ENCODE peak calls at places on chromosomes 4 and X, in ten cellular contexts. T is A549, B is stomach, N is ovary, H is SK-N-SH, M is HepG2, Q is esophagus muscularis mucosa, S is upper lobe of left lung, U is tibial nerve, Y is GM12878. P is an unnamed sample.

GRCh38 chrX:67044029-67044653 is 405.3 kb upstream of the EDA2R start:
- DNase-seq in T (no peak), B (peak), N (no peak), H (no peak), M (no peak), Q (no peak), S (no peak), U (no peak), Y (no peak), P (no peak)

GRCh38 chr4:46937493-46937892 is 28.4 kb upstream of the COX7B2 start:
- DNase-seq in T (no peak), B (no peak), N (no peak), H (no peak), M (no peak), Q (no peak), S (no peak), U (no peak), Y (no peak), P (no peak)

GRCh38 chrX:31547416-31547815 is 475.6 kb upstream of the FTHL17 start:
- DNase-seq in T (no peak), B (no peak), N (no peak), H (no peak), M (no peak), Q (no peak), S (no peak), U (no peak), Y (no peak), P (no peak)

GRCh38 chr4:114180481-114180880 is 201.0 kb upstream of the ARSJ start:
- DNase-seq in T (peak), B (no peak), N (peak), H (no peak), M (peak), Q (no peak), S (peak), U (peak), Y (no peak), P (no peak)

GRCh38 chr4:156723951-156724668 is 247.5 kb downstream of the PDGFC start:
- DNase-seq in T (no peak), B (peak), N (no peak), H (no peak), M (peak), Q (no peak), S (no peak), U (no peak), Y (no peak), P (peak)

GRCh38 chr4:113835005-113835404 is 73.5 kb upstream of the CAMK2D start:
- DNase-seq in T (no peak), B (no peak), N (no peak), H (no peak), M (no peak), Q (no peak), S (no peak), U (no peak), Y (no peak), P (no peak)

GRCh38 chr4:82467442-82467841 is 37.1 kb downstream of the ENOPH1 start:
- DNase-seq in T (no peak), B (no peak), N (no peak), H (no peak), M (peak), Q (no peak), S (no peak), U (no peak), Y (no peak), P (no peak)

GRCh38 chr4:107896158-107896645 is 35.1 kb upstream of the CYP2U1 start:
- DNase-seq in T (peak), B (no peak), N (no peak), H (no peak), M (peak), Q (no peak), S (peak), U (no peak), Y (no peak), P (no peak)

GRCh38 chrX:140090800-140091275 is 125.5 kb upstream of the CXorf66 start:
- DNase-seq in T (no peak), B (no peak), N (no peak), H (no peak), M (no peak), Q (no peak), S (no peak), U (no peak), Y (no peak), P (no peak)

GRCh38 chr4:56622176-56622575 is 58.9 kb downstream of the HOPX start:
- DNase-seq in T (no peak), B (no peak), N (no peak), H (no peak), M (no peak), Q (no peak), S (no peak), U (no peak), Y (no peak), P (no peak)

GRCh38 chr4:100022792-100023222 is 72.7 kb upstream of the H2AZ1 start:
- DNase-seq in T (no peak), B (no peak), N (no peak), H (peak), M (no peak), Q (no peak), S (no peak), U (no peak), Y (no peak), P (no peak)

GRCh38 chr4:113700602-113701150 is 60.9 kb downstream of the CAMK2D start:
- DNase-seq in T (no peak), B (no peak), N (no peak), H (no peak), M (no peak), Q (no peak), S (no peak), U (no peak), Y (no peak), P (no peak)

GRCh38 chr4:174365018-174365587 is 81.4 kb downstream of the CEP44 start:
- DNase-seq in T (peak), B (no peak), N (no peak), H (peak), M (peak), Q (no peak), S (no peak), U (no peak), Y (no peak), P (no peak)

GRCh38 chr4:6200011-6200921 is at the start of gene JAKMIP1:
- DNase-seq in T (peak), B (peak), N (peak), H (peak), M (peak), Q (no peak), S (peak), U (peak), Y (no peak), P (peak)

GRCh38 chr4:2417765-2418651 is at the start of gene ZFYVE28:
- DNase-seq in T (peak), B (no peak), N (no peak), H (no peak), M (no peak), Q (no peak), S (no peak), U (no peak), Y (no peak), P (no peak)

GRCh38 chr4:95572304-95572991 is 23.7 kb upstream of the UNC5C start:
- DNase-seq in T (no peak), B (peak), N (no peak), H (no peak), M (no peak), Q (no peak), S (no peak), U (peak), Y (no peak), P (peak)

GRCh38 chr4:170014359-170015008 is 11.7 kb downstream of the MFAP3L start:
- DNase-seq in T (no peak), B (no peak), N (peak), H (peak), M (no peak), Q (peak), S (no peak), U (no peak), Y (no peak), P (no peak)

GRCh38 chr4:75800972-75801371 is 76.6 kb downstream of the USO1 start:
- DNase-seq in T (no peak), B (no peak), N (no peak), H (no peak), M (no peak), Q (no peak), S (no peak), U (no peak), Y (no peak), P (no peak)

GRCh38 chrX:70411475-70411874 is 11.6 kb upstream of the GDPD2 start:
- DNase-seq in T (no peak), B (no peak), N (no peak), H (no peak), M (no peak), Q (no peak), S (no peak), U (no peak), Y (no peak), P (no peak)

GRCh38 chrX:8374041-8374825 is 90.4 kb upstream of the VCX3B start:
- DNase-seq in T (no peak), B (no peak), N (no peak), H (no peak), M (no peak), Q (no peak), S (no peak), U (no peak), Y (no peak), P (no peak)

GRCh38 chr4:119643306-119644042 is 14.9 kb upstream of the PDE5A start:
- DNase-seq in T (no peak), B (no peak), N (no peak), H (no peak), M (no peak), Q (no peak), S (no peak), U (no peak), Y (no peak), P (no peak)

GRCh38 chr4:30757357-30757756 is 37.2 kb downstream of the PCDH7 start:
- DNase-seq in T (no peak), B (no peak), N (no peak), H (no peak), M (no peak), Q (no peak), S (no peak), U (no peak), Y (no peak), P (no peak)

GRCh38 chrX:139949703-139950102 is 15.6 kb downstream of the CXorf66 start:
- DNase-seq in T (peak), B (no peak), N (no peak), H (no peak), M (no peak), Q (no peak), S (no peak), U (no peak), Y (no peak), P (no peak)

GRCh38 chr4:78922207-78922606 is 17.0 kb downstream of the PAQR3 start:
- DNase-seq in T (no peak), B (no peak), N (no peak), H (no peak), M (no peak), Q (no peak), S (no peak), U (no peak), Y (no peak), P (no peak)

GRCh38 chr4:123896446-123897071 is 500.0 kb downstream of the SPRY1 start:
- DNase-seq in T (no peak), B (no peak), N (no peak), H (no peak), M (no peak), Q (no peak), S (no peak), U (no peak), Y (no peak), P (no peak)

GRCh38 chrX:46582964-46583363 is 9.4 kb downstream of the CHST7 start:
- DNase-seq in T (peak), B (no peak), N (no peak), H (no peak), M (no peak), Q (no peak), S (no peak), U (peak), Y (no peak), P (no peak)

GRCh38 chrX:31435592-31435991 is 363.8 kb upstream of the FTHL17 start:
- DNase-seq in T (peak), B (no peak), N (no peak), H (no peak), M (no peak), Q (no peak), S (no peak), U (peak), Y (no peak), P (peak)

GRCh38 chr4:95910749-95911148 is 70.9 kb downstream of the PDHA2 start:
- DNase-seq in T (no peak), B (no peak), N (no peak), H (no peak), M (no peak), Q (no peak), S (no peak), U (no peak), Y (no peak), P (no peak)

GRCh38 chr4:22962186-22962786 is 269.5 kb downstream of the GBA3 start:
- DNase-seq in T (peak), B (no peak), N (no peak), H (no peak), M (no peak), Q (no peak), S (no peak), U (no peak), Y (no peak), P (no peak)

GRCh38 chr4:68175562-68176155 is 46.0 kb upstream of the TMPRSS11F start:
- DNase-seq in T (peak), B (no peak), N (no peak), H (peak), M (peak), Q (no peak), S (no peak), U (peak), Y (peak), P (no peak)

GRCh38 chr4:65917486-65917885 is 247.2 kb upstream of the EPHA5 start:
- DNase-seq in T (no peak), B (no peak), N (no peak), H (no peak), M (no peak), Q (no peak), S (no peak), U (no peak), Y (no peak), P (no peak)

GRCh38 chr4:67713531-67714247 is 12.7 kb upstream of the UBA6 start:
- DNase-seq in T (peak), B (no peak), N (no peak), H (no peak), M (no peak), Q (no peak), S (no peak), U (no peak), Y (no peak), P (no peak)

GRCh38 chr4:39037491-39037825 is 5.2 kb upstream of the TMEM156 start:
- DNase-seq in T (peak), B (no peak), N (no peak), H (no peak), M (no peak), Q (no peak), S (no peak), U (no peak), Y (no peak), P (no peak)

GRCh38 chrX:49972313-49972712 is 49.9 kb downstream of the CLCN5 start:
- DNase-seq in T (no peak), B (no peak), N (no peak), H (no peak), M (no peak), Q (no peak), S (no peak), U (no peak), Y (no peak), P (no peak)

GRCh38 chrX:49976682-49977197 is 54.3 kb downstream of the CLCN5 start:
- DNase-seq in T (no peak), B (no peak), N (no peak), H (no peak), M (no peak), Q (no peak), S (no peak), U (no peak), Y (no peak), P (no peak)

GRCh38 chrX:49978191-49978590 is 55.8 kb downstream of the CLCN5 start:
- DNase-seq in T (no peak), B (no peak), N (no peak), H (no peak), M (no peak), Q (no peak), S (no peak), U (no peak), Y (no peak), P (no peak)

DNA sequence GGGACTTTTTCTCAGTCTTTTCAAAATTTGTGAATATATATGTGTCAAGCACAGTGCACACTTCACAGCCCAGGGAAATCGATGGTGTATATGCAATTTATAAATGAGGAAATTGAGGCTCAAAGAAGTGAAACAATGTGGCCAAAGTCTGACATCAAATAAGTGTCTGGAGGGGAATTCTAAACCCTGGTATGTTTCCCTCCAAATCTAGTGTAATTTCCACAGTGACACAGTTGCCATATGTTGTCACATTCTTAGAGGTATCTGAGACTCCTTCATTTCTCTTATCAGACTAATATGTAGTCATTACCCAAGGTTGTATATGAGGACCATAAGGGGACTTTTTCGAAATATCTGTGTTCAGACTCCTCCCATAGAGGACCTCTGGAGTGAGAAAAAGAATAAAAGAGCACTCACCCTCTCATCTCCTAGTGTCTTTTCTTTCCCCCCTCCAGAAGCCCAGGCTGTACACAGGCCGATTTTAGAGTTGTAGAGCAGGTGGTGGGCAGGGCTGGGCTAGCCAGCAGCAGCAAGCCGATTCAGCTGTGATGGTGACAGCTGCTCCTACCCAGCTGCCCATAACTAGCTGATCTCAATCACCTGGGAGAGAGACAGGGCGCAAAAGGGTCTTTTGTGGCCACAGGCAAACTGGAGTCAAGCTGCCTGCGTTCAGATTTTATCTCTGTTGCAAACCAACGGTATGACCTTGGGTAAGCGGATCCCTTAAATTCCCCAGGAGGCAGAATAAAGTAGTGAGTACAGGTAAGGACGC is 55.1 kb downstream of the CLCN5 start:
- DNase-seq in T (no peak), B (no peak), N (no peak), H (peak), M (no peak), Q (no peak), S (no peak), U (no peak), Y (peak), P (no peak)
- TF ChIP-seq EP300 in T (no peak), B (no peak), N (no peak), H (no peak), M (no peak), Q (no peak), S (no peak), U (no peak), Y (no peak), P (no peak)

GRCh38 chrX:23333842-23334535 is 660 bp upstream of the PTCHD1 start:
- DNase-seq in T (no peak), B (no peak), N (no peak), H (peak), M (no peak), Q (no peak), S (no peak), U (no peak), Y (no peak), P (peak)
- H3K4me3 ChIP-seq in T (peak), B (peak), N (peak), H (no peak), M (no peak), Q (peak), S (peak), U (peak), Y (no peak), P (peak)

GRCh38 chrX:41026326-41027136 is 58.7 kb upstream of the USP9X start:
- DNase-seq in T (peak), B (no peak), N (no peak), H (no peak), M (no peak), Q (no peak), S (no peak), U (no peak), Y (no peak), P (no peak)
- TF ChIP-seq EP300 in T (no peak), B (no peak), N (no peak), H (no peak), M (no peak), Q (no peak), S (no peak), U (no peak), Y (no peak), P (no peak)

GRCh38 chr4:48269861-48270515 is 350 bp upstream of the TEC start:
- DNase-seq in T (peak), B (peak), N (peak), H (peak), M (peak), Q (peak), S (peak), U (peak), Y (peak), P (peak)

GRCh38 chr4:48268956-48269860 is at the start of gene TEC:
- DNase-seq in T (peak), B (peak), N (peak), H (peak), M (no peak), Q (no peak), S (peak), U (peak), Y (no peak), P (peak)

GRCh38 chr4:48270516-48270897 is 869 bp upstream of the TEC start:
- DNase-seq in T (peak), B (no peak), N (no peak), H (no peak), M (no peak), Q (no peak), S (no peak), U (no peak), Y (no peak), P (no peak)

GRCh38 chr4:48271048-48271452 is 1.4 kb upstream of the TEC start:
- DNase-seq in T (no peak), B (no peak), N (no peak), H (no peak), M (no peak), Q (no peak), S (no peak), U (no peak), Y (peak), P (no peak)

GRCh38 chr4:48271626-48272025 is 2.0 kb upstream of the TEC start:
- DNase-seq in T (no peak), B (no peak), N (no peak), H (no peak), M (no peak), Q (no peak), S (no peak), U (no peak), Y (no peak), P (no peak)
- H3K4me3 ChIP-seq in T (no peak), B (no peak), N (no peak), H (no peak), M (no peak), Q (no peak), S (no peak), U (no peak), Y (peak), P (no peak)

GRCh38 chr4:94507708-94508107 is 56.0 kb downstream of the PDLIM5 start:
- DNase-seq in T (peak), B (no peak), N (no peak), H (no peak), M (peak), Q (no peak), S (no peak), U (peak), Y (no peak), P (peak)
- TF ChIP-seq EP300 in T (peak), B (no peak), N (no peak), H (no peak), M (no peak), Q (no peak), S (no peak), U (peak), Y (no peak), P (no peak)

DNA sequence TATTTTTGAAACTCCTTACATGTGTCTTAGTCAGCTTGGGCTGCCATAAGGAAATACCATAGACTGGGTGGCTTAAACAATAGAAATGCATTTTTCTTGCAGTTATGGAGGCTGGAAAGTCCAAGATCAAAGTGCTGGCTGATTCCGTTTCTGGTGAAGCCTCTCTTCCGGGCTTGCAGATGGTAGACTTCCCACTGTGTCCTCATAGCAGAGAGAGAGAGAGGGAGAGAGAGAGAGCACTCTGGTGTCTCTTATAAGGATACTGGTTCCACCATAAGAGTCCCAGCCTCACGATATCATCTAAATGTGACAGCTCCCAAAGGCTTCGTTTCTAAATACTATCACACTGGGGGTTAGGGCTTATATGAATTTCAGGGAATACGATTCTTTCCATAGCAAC is 39.7 kb downstream of the ENPEP start:
- DNase-seq in T (peak), B (no peak), N (no peak), H (no peak), M (no peak), Q (no peak), S (no peak), U (no peak), Y (no peak), P (no peak)
- H3K4me3 ChIP-seq in T (peak), B (peak), N (peak), H (peak), M (peak), Q (peak), S (peak), U (peak), Y (no peak), P (peak)

GRCh38 chrX:69076084-69076483 is 89.2 kb downstream of the PJA1 start:
- DNase-seq in T (no peak), B (no peak), N (no peak), H (no peak), M (no peak), Q (no peak), S (peak), U (no peak), Y (no peak), P (no peak)
- TF ChIP-seq EP300 in T (no peak), B (no peak), N (no peak), H (no peak), M (no peak), Q (no peak), S (no peak), U (no peak), Y (no peak), P (no peak)

GRCh38 chr4:159227984-159228383 is 125.1 kb downstream of the RAPGEF2 start:
- DNase-seq in T (peak), B (peak), N (peak), H (peak), M (peak), Q (no peak), S (peak), U (peak), Y (no peak), P (peak)
- H3K4me3 ChIP-seq in T (no peak), B (peak), N (peak), H (peak), M (no peak), Q (peak), S (peak), U (peak), Y (no peak), P (no peak)